ENCODE peak calls at places on chromosomes 7 and 10, in seven cellular contexts. Y is germinal center; E is activated CD4-positive, alpha-beta T cell treated with anti-CD3 and anti-CD28 coated beads, Interleukin-2, amount 50 U/mL, for 1 hour; T is HCT116; M is progenitor cell of endocrine pancreas; C is NCI-H1694 treated with DMSO at 0.1 percent for 48 hours; R is NCI-H1105 treated with DMSO at 0.1 percent for 48 hours. I is an unnamed sample.

GRCh38 chr7:14073988-14074387 is 84.5 kb upstream of the ETV1 start:
- DNase-seq in Y (no peak), E (no peak), T (no peak), M (no peak), C (no peak), R (no peak), I (no peak)

GRCh38 chr10:89301721-89302445 is at the start of gene IFIT2:
- DNase-seq in Y (peak), E (peak), T (no peak), M (no peak), C (peak), R (peak), I (peak)

GRCh38 chr10:73759512-73760115 is 15.4 kb downstream of the SEC24C start:
- DNase-seq in Y (no peak), E (peak), T (no peak), M (no peak), C (no peak), R (peak), I (peak)

GRCh38 chr7:40720401-40720800 is 585.6 kb downstream of the SUGCT start:
- DNase-seq in Y (no peak), E (no peak), T (no peak), M (no peak), C (no peak), R (no peak), I (no peak)

GRCh38 chr7:84800846-84801245 is 386.0 kb downstream of the SEMA3D start:
- DNase-seq in Y (no peak), E (no peak), T (no peak), M (no peak), C (no peak), R (no peak), I (no peak)

GRCh38 chr7:77813180-77813579 is 14.6 kb downstream of the PHTF2 start:
- DNase-seq in Y (no peak), E (no peak), T (no peak), M (no peak), C (no peak), R (no peak), I (no peak)

GRCh38 chr10:18216482-18216881 is 76.3 kb downstream of the CACNB2 start:
- DNase-seq in Y (no peak), E (no peak), T (no peak), M (no peak), C (no peak), R (peak), I (no peak)

GRCh38 chr10:3750884-3751283 is 34.1 kb downstream of the KLF6 start:
- DNase-seq in Y (no peak), E (no peak), T (no peak), M (no peak), C (no peak), R (no peak), I (no peak)

GRCh38 chr10:122567056-122567660 is 6.6 kb downstream of the DMBT1 start:
- DNase-seq in Y (peak), E (peak), T (peak), M (no peak), C (no peak), R (no peak), I (peak)

GRCh38 chr7:134394046-134394445 is 64.9 kb downstream of the AKR1B1 start:
- DNase-seq in Y (no peak), E (no peak), T (no peak), M (no peak), C (no peak), R (no peak), I (no peak)

GRCh38 chr7:23474829-23475578 is 4.7 kb upstream of the IGF2BP3 start:
- DNase-seq in Y (no peak), E (no peak), T (no peak), M (no peak), C (peak), R (no peak), I (no peak)

GRCh38 chr10:3825244-3825643 is 40.2 kb upstream of the KLF6 start:
- DNase-seq in Y (no peak), E (no peak), T (no peak), M (no peak), C (no peak), R (no peak), I (no peak)

GRCh38 chr7:22582860-22583640 is 83.1 kb upstream of the STEAP1B start:
- DNase-seq in Y (no peak), E (no peak), T (no peak), M (no peak), C (no peak), R (no peak), I (no peak)

GRCh38 chr7:40921589-40922315 is 781.1 kb downstream of the INHBA start:
- DNase-seq in Y (no peak), E (no peak), T (no peak), M (no peak), C (no peak), R (no peak), I (no peak)

GRCh38 chr10:45378866-45379265 is 4.8 kb downstream of the ALOX5 start:
- DNase-seq in Y (no peak), E (no peak), T (no peak), M (no peak), C (no peak), R (no peak), I (no peak)

GRCh38 chr10:68406111-68406814 is 814 bp downstream of the RUFY2 start:
- DNase-seq in Y (peak), E (peak), T (no peak), M (peak), C (peak), R (peak), I (peak)

GRCh38 chr7:74479961-74480829 is 26.5 kb downstream of the GTF2IRD1 start:
- DNase-seq in Y (no peak), E (no peak), T (no peak), M (peak), C (no peak), R (no peak), I (peak)

GRCh38 chr7:69643708-69644445 is 45.6 kb downstream of the AUTS2 start:
- DNase-seq in Y (no peak), E (no peak), T (no peak), M (no peak), C (no peak), R (no peak), I (no peak)